ENCODE peak calls at places on chromosomes 3 and 15, in ten cellular contexts. One of them, this sample, is unnamed.

GRCh38 chr15:100944237-100944875 is 25.2 kb downstream of the LRRK1 start:
- DNase-seq in CD8-positive, alpha-beta T cell: no peak
- DNase-seq in BE2C: no peak
- DNase-seq in PC-3: no peak
- DNase-seq in H9: no peak
- DNase-seq in uterus: no peak
- DNase-seq in lower lobe of right lung: no peak
- DNase-seq in endodermal cell: no peak
- DNase-seq in naive thymus-derived CD4-positive, alpha-beta T cell: no peak
- DNase-seq in astrocyte: no peak
- DNase-seq in this sample: no peak

GRCh38 chr3:33636125-33636855 is 81.8 kb downstream of the CLASP2 start:
- DNase-seq in PC-3: peak; percentile 76
- DNase-seq in uterus: no peak
- DNase-seq in BE2C: peak; percentile 11
- DNase-seq in lower lobe of right lung: no peak
- DNase-seq in astrocyte: peak; percentile 59
- DNase-seq in naive thymus-derived CD4-positive, alpha-beta T cell: peak; percentile 37
- DNase-seq in CD8-positive, alpha-beta T cell: no peak
- DNase-seq in H9: no peak
- DNase-seq in endodermal cell: no peak
- DNase-seq in this sample: peak; percentile 17

GRCh38 chr3:188320757-188321156 is 166.8 kb downstream of the LPP start:
- DNase-seq in endodermal cell: no peak
- DNase-seq in lower lobe of right lung: no peak
- DNase-seq in BE2C: no peak
- DNase-seq in CD8-positive, alpha-beta T cell: no peak
- DNase-seq in naive thymus-derived CD4-positive, alpha-beta T cell: no peak
- DNase-seq in PC-3: peak; percentile 47
- DNase-seq in H9: no peak
- DNase-seq in uterus: no peak
- DNase-seq in astrocyte: peak; percentile 88
- DNase-seq in this sample: no peak

GRCh38 chr3:139546772-139547171 is 7.2 kb upstream of the RBP1 start:
- DNase-seq in endodermal cell: no peak
- DNase-seq in lower lobe of right lung: no peak
- DNase-seq in BE2C: no peak
- DNase-seq in PC-3: no peak
- DNase-seq in CD8-positive, alpha-beta T cell: no peak
- DNase-seq in uterus: no peak
- DNase-seq in astrocyte: no peak
- DNase-seq in naive thymus-derived CD4-positive, alpha-beta T cell: no peak
- DNase-seq in H9: no peak
- DNase-seq in this sample: no peak

GRCh38 chr15:38308797-38309196 is 56.2 kb downstream of the SPRED1 start:
- DNase-seq in endodermal cell: no peak
- DNase-seq in astrocyte: no peak
- DNase-seq in BE2C: no peak
- DNase-seq in PC-3: no peak
- DNase-seq in CD8-positive, alpha-beta T cell: no peak
- DNase-seq in naive thymus-derived CD4-positive, alpha-beta T cell: no peak
- DNase-seq in H9: no peak
- DNase-seq in lower lobe of right lung: no peak
- DNase-seq in uterus: no peak
- DNase-seq in this sample: no peak

GRCh38 chr3:25313286-25313685 is 114.8 kb upstream of the RARB start:
- DNase-seq in CD8-positive, alpha-beta T cell: no peak
- DNase-seq in endodermal cell: no peak
- DNase-seq in uterus: no peak
- DNase-seq in astrocyte: no peak
- DNase-seq in naive thymus-derived CD4-positive, alpha-beta T cell: no peak
- DNase-seq in lower lobe of right lung: no peak
- DNase-seq in BE2C: no peak
- DNase-seq in H9: no peak
- DNase-seq in PC-3: no peak
- DNase-seq in this sample: no peak

GRCh38 chr3:6112546-6112945 is 748.4 kb upstream of the GRM7 start:
- DNase-seq in uterus: no peak
- DNase-seq in BE2C: no peak
- DNase-seq in astrocyte: no peak
- DNase-seq in H9: no peak
- DNase-seq in PC-3: peak; percentile 4
- DNase-seq in CD8-positive, alpha-beta T cell: no peak
- DNase-seq in lower lobe of right lung: no peak
- DNase-seq in endodermal cell: no peak
- DNase-seq in naive thymus-derived CD4-positive, alpha-beta T cell: no peak
- DNase-seq in this sample: no peak

GRCh38 chr3:21705769-21706168 is 45.2 kb downstream of the ZNF385D start:
- DNase-seq in naive thymus-derived CD4-positive, alpha-beta T cell: no peak
- DNase-seq in astrocyte: peak; percentile 86
- DNase-seq in endodermal cell: no peak
- DNase-seq in BE2C: no peak
- DNase-seq in uterus: peak; percentile 54
- DNase-seq in H9: no peak
- DNase-seq in lower lobe of right lung: no peak
- DNase-seq in CD8-positive, alpha-beta T cell: no peak
- DNase-seq in PC-3: peak; percentile 97
- DNase-seq in this sample: no peak

GRCh38 chr3:152331018-152331541 is 62.4 kb downstream of the MBNL1 start:
- DNase-seq in naive thymus-derived CD4-positive, alpha-beta T cell: no peak
- DNase-seq in PC-3: peak; percentile 98
- DNase-seq in astrocyte: peak; percentile 92
- DNase-seq in BE2C: no peak
- DNase-seq in CD8-positive, alpha-beta T cell: no peak
- DNase-seq in endodermal cell: no peak
- DNase-seq in H9: no peak
- DNase-seq in uterus: no peak
- DNase-seq in lower lobe of right lung: no peak
- DNase-seq in this sample: no peak
- H3K9me3 ChIP-seq in naive thymus-derived CD4-positive, alpha-beta T cell: no peaks in the 10 kb centered on the region
- H3K9me3 ChIP-seq in PC-3: no peaks in the 10 kb centered on the region
- H3K9me3 ChIP-seq in astrocyte: no peaks in the 10 kb centered on the region
- H3K9me3 ChIP-seq in BE2C: no peaks in the 10 kb centered on the region
- H3K9me3 ChIP-seq in CD8-positive, alpha-beta T cell: no peaks in the 10 kb centered on the region
- H3K9me3 ChIP-seq in endodermal cell: no peaks in the 10 kb centered on the region
- H3K9me3 ChIP-seq in H9: no peaks in the 10 kb centered on the region
- H3K9me3 ChIP-seq in uterus: no peaks in the 10 kb centered on the region
- H3K9me3 ChIP-seq in lower lobe of right lung: no peaks in the 10 kb centered on the region
- H3K9me3 ChIP-seq in this sample: no peaks in the 10 kb centered on the region

DNA sequence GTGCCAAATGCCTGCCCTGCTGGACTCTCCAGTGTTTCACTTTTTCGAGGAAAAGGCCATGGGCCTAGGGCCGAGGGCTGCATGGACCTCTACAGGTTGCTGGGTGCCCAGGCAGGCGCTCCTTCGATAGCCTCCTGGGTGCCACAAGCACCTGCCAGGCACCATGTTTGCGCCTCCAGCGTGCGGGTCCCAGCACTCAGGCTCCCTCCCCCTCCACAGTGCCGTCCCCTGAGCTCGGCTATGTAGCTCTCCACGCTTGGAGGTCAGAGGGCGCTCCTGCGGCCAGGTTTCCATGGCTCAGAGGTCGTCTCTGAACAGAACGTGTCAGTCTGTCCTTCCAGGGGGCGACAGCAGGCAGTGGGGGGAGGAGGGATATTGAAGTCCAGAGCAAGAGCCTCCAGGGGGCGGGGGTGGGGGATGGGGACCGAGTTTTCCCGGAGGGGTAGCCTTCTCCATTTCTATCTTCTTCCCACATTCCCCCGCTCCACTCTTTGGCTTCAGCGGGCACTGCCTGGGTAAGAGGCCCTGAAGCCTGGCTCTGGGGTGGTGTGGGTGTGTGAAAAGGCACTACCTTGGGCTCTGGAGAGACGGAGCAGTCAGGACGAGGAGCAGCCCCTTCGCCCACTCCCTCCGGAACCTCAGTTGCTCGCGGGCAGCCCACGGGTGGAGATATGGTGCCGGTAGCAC is 3.6 kb downstream of the ONECUT1 start:
- DNase-seq in BE2C: no peak
- DNase-seq in uterus: no peak
- DNase-seq in H9: peak; percentile 68
- DNase-seq in naive thymus-derived CD4-positive, alpha-beta T cell: no peak
- DNase-seq in astrocyte: no peak
- DNase-seq in PC-3: no peak
- DNase-seq in endodermal cell: peak; percentile 81
- DNase-seq in CD8-positive, alpha-beta T cell: no peak
- DNase-seq in lower lobe of right lung: no peak
- DNase-seq in this sample: no peak
- H3K9me3 ChIP-seq in BE2C: no peaks in the 10 kb centered on the region
- H3K9me3 ChIP-seq in uterus: no peaks in the 10 kb centered on the region
- H3K9me3 ChIP-seq in H9: no peaks in the 10 kb centered on the region
- H3K9me3 ChIP-seq in naive thymus-derived CD4-positive, alpha-beta T cell: no peaks in the 10 kb centered on the region
- H3K9me3 ChIP-seq in astrocyte: peaks cover 3% of the 10 kb centered on the region
- H3K9me3 ChIP-seq in PC-3: no peaks in the 10 kb centered on the region
- H3K9me3 ChIP-seq in endodermal cell: no peaks in the 10 kb centered on the region
- H3K9me3 ChIP-seq in CD8-positive, alpha-beta T cell: no peaks in the 10 kb centered on the region
- H3K9me3 ChIP-seq in lower lobe of right lung: no peaks in the 10 kb centered on the region
- H3K9me3 ChIP-seq in this sample: no peaks in the 10 kb centered on the region

GRCh38 chr3:197242784-197243432 is 55.5 kb downstream of the DLG1 start:
- DNase-seq in astrocyte: no peak
- DNase-seq in endodermal cell: no peak
- DNase-seq in H9: peak; percentile 49
- DNase-seq in naive thymus-derived CD4-positive, alpha-beta T cell: no peak
- DNase-seq in BE2C: no peak
- DNase-seq in uterus: no peak
- DNase-seq in PC-3: no peak
- DNase-seq in lower lobe of right lung: no peak
- DNase-seq in CD8-positive, alpha-beta T cell: no peak
- DNase-seq in this sample: peak; percentile 25
- H3K9me3 ChIP-seq in astrocyte: peaks cover 13% of the 10 kb centered on the region
- H3K9me3 ChIP-seq in endodermal cell: peaks cover 81% of the 10 kb centered on the region
- H3K9me3 ChIP-seq in H9: peaks cover 7% of the 10 kb centered on the region
- H3K9me3 ChIP-seq in naive thymus-derived CD4-positive, alpha-beta T cell: peaks cover 11% of the 10 kb centered on the region
- H3K9me3 ChIP-seq in BE2C: no peaks in the 10 kb centered on the region
- H3K9me3 ChIP-seq in uterus: no peaks in the 10 kb centered on the region
- H3K9me3 ChIP-seq in PC-3: peaks cover 38% of the 10 kb centered on the region
- H3K9me3 ChIP-seq in lower lobe of right lung: peaks cover 38% of the 10 kb centered on the region
- H3K9me3 ChIP-seq in CD8-positive, alpha-beta T cell: peaks cover 13% of the 10 kb centered on the region
- H3K9me3 ChIP-seq in this sample: no peaks in the 10 kb centered on the region

GRCh38 chr3:177195242-177195940 is 1.9 kb downstream of the TBL1XR1 start:
- DNase-seq in endodermal cell: peak; percentile 62
- DNase-seq in naive thymus-derived CD4-positive, alpha-beta T cell: peak; percentile 25
- DNase-seq in uterus: peak; percentile 20
- DNase-seq in PC-3: peak; percentile 58
- DNase-seq in lower lobe of right lung: no peak
- DNase-seq in H9: no peak
- DNase-seq in astrocyte: no peak
- DNase-seq in BE2C: peak; percentile 33
- DNase-seq in CD8-positive, alpha-beta T cell: no peak
- DNase-seq in this sample: no peak
- H3K9me3 ChIP-seq in endodermal cell: no peaks in the 10 kb centered on the region
- H3K9me3 ChIP-seq in naive thymus-derived CD4-positive, alpha-beta T cell: no peaks in the 10 kb centered on the region
- H3K9me3 ChIP-seq in uterus: no peaks in the 10 kb centered on the region
- H3K9me3 ChIP-seq in PC-3: no peaks in the 10 kb centered on the region
- H3K9me3 ChIP-seq in lower lobe of right lung: no peaks in the 10 kb centered on the region
- H3K9me3 ChIP-seq in H9: no peaks in the 10 kb centered on the region
- H3K9me3 ChIP-seq in astrocyte: no peaks in the 10 kb centered on the region
- H3K9me3 ChIP-seq in BE2C: no peaks in the 10 kb centered on the region
- H3K9me3 ChIP-seq in CD8-positive, alpha-beta T cell: no peaks in the 10 kb centered on the region
- H3K9me3 ChIP-seq in this sample: no peaks in the 10 kb centered on the region

DNA sequence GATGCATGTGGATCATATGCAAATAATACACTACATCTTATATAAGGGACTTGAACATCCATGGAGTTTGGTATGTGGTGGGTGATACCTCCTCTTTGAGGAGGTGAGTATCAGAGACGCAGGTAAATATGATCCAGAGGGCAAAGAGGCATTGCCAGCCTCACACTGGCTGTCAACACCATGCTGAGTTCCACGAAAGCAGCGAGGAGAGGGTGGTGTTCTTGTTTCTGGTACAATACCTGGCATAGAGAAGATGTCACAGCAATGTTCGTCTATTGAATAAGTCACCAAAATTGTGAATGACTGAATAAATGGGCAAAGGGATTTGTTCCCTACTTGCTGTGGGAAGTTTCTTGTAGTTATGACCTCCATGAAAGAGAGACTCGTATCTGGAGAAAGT is 182.2 kb downstream of the SNRPN start:
- DNase-seq in naive thymus-derived CD4-positive, alpha-beta T cell: no peak
- DNase-seq in lower lobe of right lung: no peak
- DNase-seq in CD8-positive, alpha-beta T cell: no peak
- DNase-seq in astrocyte: no peak
- DNase-seq in H9: no peak
- DNase-seq in PC-3: no peak
- DNase-seq in endodermal cell: no peak
- DNase-seq in BE2C: no peak
- DNase-seq in uterus: no peak
- DNase-seq in this sample: no peak
- H3K9me3 ChIP-seq in naive thymus-derived CD4-positive, alpha-beta T cell: no peaks in the 10 kb centered on the region
- H3K9me3 ChIP-seq in lower lobe of right lung: no peaks in the 10 kb centered on the region
- H3K9me3 ChIP-seq in CD8-positive, alpha-beta T cell: no peaks in the 10 kb centered on the region
- H3K9me3 ChIP-seq in astrocyte: no peaks in the 10 kb centered on the region
- H3K9me3 ChIP-seq in H9: peaks cover 39% of the 10 kb centered on the region
- H3K9me3 ChIP-seq in PC-3: peaks cover 9% of the 10 kb centered on the region
- H3K9me3 ChIP-seq in endodermal cell: peaks cover 17% of the 10 kb centered on the region
- H3K9me3 ChIP-seq in BE2C: no peaks in the 10 kb centered on the region
- H3K9me3 ChIP-seq in uterus: no peaks in the 10 kb centered on the region
- H3K9me3 ChIP-seq in this sample: peaks cover 4% of the 10 kb centered on the region

GRCh38 chr15:24718289-24719082 is 42.9 kb downstream of the NPAP1 start:
- DNase-seq in lower lobe of right lung: no peak
- DNase-seq in H9: no peak
- DNase-seq in endodermal cell: peak; percentile 59
- DNase-seq in CD8-positive, alpha-beta T cell: no peak
- DNase-seq in naive thymus-derived CD4-positive, alpha-beta T cell: no peak
- DNase-seq in astrocyte: no peak
- DNase-seq in uterus: no peak
- DNase-seq in PC-3: no peak
- DNase-seq in BE2C: no peak
- DNase-seq in this sample: no peak
- H3K9me3 ChIP-seq in lower lobe of right lung: no peaks in the 10 kb centered on the region
- H3K9me3 ChIP-seq in H9: peaks cover 20% of the 10 kb centered on the region
- H3K9me3 ChIP-seq in endodermal cell: peaks cover 32% of the 10 kb centered on the region
- H3K9me3 ChIP-seq in CD8-positive, alpha-beta T cell: no peaks in the 10 kb centered on the region
- H3K9me3 ChIP-seq in naive thymus-derived CD4-positive, alpha-beta T cell: no peaks in the 10 kb centered on the region
- H3K9me3 ChIP-seq in astrocyte: no peaks in the 10 kb centered on the region
- H3K9me3 ChIP-seq in uterus: no peaks in the 10 kb centered on the region
- H3K9me3 ChIP-seq in PC-3: peaks cover 10% of the 10 kb centered on the region
- H3K9me3 ChIP-seq in BE2C: no peaks in the 10 kb centered on the region
- H3K9me3 ChIP-seq in this sample: no peaks in the 10 kb centered on the region

This sample was measured in small intestine.